ENCODE peak calls at places on chromosomes 5 and 9, in ten cellular contexts. N, M, A, R, J, Z, O, Y, P and K are unnamed samples.

GRCh38 chr9:85521331-85522197 is 220.2 kb downstream of the AGTPBP1 start:
- DNase-seq in A (no peak), R (no peak), N (no peak), M (no peak), Z (no peak), J (peak; percentile 90), O (no peak), P (no peak), Y (no peak), K (no peak)

GRCh38 chr5:128035689-128036088 is 47.9 kb upstream of the SLC12A2 start:
- DNase-seq in J (no peak), N (peak; percentile 76), Z (no peak), Y (no peak), A (no peak), R (peak; percentile 7), O (no peak), P (no peak), M (no peak), K (no peak)

GRCh38 chr9:20319641-20320337 is 302.5 kb downstream of the MLLT3 start:
- DNase-seq in O (no peak), A (no peak), N (peak; percentile 31), R (no peak), P (no peak), Z (no peak), M (peak; percentile 20), J (no peak), Y (peak; percentile 52), K (no peak)

GRCh38 chr9:135273077-135273476 is 185.6 kb downstream of the OLFM1 start:
- DNase-seq in M (no peak), R (no peak), Z (no peak), A (no peak), P (no peak), Y (no peak), J (no peak), O (no peak), N (no peak), K (no peak)

GRCh38 chr5:94017579-94017978 is 276.2 kb upstream of the POU5F2 start:
- DNase-seq in Y (no peak), N (no peak), A (no peak), R (no peak), O (no peak), P (no peak), M (no peak), J (no peak), Z (no peak), K (no peak)

GRCh38 chr9:2053883-2054845 is 39.0 kb downstream of the SMARCA2 start:
- DNase-seq in Y (peak; percentile 85), J (peak; percentile 65), O (no peak), M (no peak), Z (peak; percentile 28), N (no peak), A (no peak), P (no peak), R (no peak), K (no peak)

GRCh38 chr9:18923167-18923566 is 109.8 kb downstream of the SAXO1 start:
- DNase-seq in P (no peak), N (no peak), O (no peak), M (no peak), Y (no peak), A (no peak), Z (no peak), J (no peak), R (no peak), K (no peak)

GRCh38 chr9:74497750-74498615 is 848 bp downstream of the RORB start:
- DNase-seq in M (no peak), A (peak; percentile 83), Z (no peak), J (no peak), R (peak; percentile 27), Y (peak; percentile 38), O (no peak), P (no peak), N (no peak), K (peak; percentile 85)

GRCh38 chr5:106876665-106877194 is 794.0 kb downstream of the EFNA5 start:
- DNase-seq in R (no peak), J (no peak), M (no peak), O (no peak), N (no peak), Y (no peak), A (no peak), Z (no peak), P (no peak), K (no peak)

GRCh38 chr9:79221084-79221483 is 350.7 kb upstream of the TLE4 start:
- DNase-seq in R (no peak), O (no peak), Z (no peak), N (no peak), M (no peak), A (no peak), Y (peak; percentile 5), J (no peak), P (no peak), K (no peak)

GRCh38 chr9:95644377-95644776 is 127.6 kb upstream of the PTCH1 start:
- DNase-seq in O (no peak), N (no peak), J (no peak), Z (no peak), A (no peak), Y (no peak), M (no peak), R (no peak), P (no peak), K (no peak)

GRCh38 chr9:134443169-134444039 is 117.1 kb downstream of the RXRA start:
- DNase-seq in Y (peak; percentile 94), R (peak; percentile 94), P (peak; percentile 95), J (peak; percentile 64), Z (peak; percentile 79), O (peak; percentile 71), N (peak; percentile 41), M (peak; percentile 25), A (no peak), K (peak; percentile 92)

GRCh38 chr9:129406278-129407225 is 214.3 kb downstream of the C9orf50 start:
- DNase-seq in R (peak; percentile 70), J (no peak), Y (no peak), A (no peak), M (no peak), N (no peak), Z (no peak), P (no peak), O (no peak), K (no peak)

GRCh38 chr9:82679488-82679887 is 383.5 kb downstream of the RASEF start:
- DNase-seq in Y (no peak), A (no peak), Z (no peak), R (no peak), M (no peak), J (no peak), O (no peak), P (no peak), N (peak; percentile 51), K (no peak)

GRCh38 chr5:172630482-172630881 is 10.6 kb upstream of the NEURL1B start:
- DNase-seq in P (no peak), A (no peak), M (no peak), Z (no peak), O (no peak), N (no peak), R (no peak), Y (no peak), J (no peak), K (no peak)